ENCODE peak calls at places on chromosome 9, in nine cellular contexts. I is K562; T is NAMALWA; C is NCI-H1105; H is stimulated activated CD4-positive, alpha-beta T cell treated with anti-CD3 and anti-CD28 coated beads, Interleukin-4, amount 100 ng/mL, for 24 hours; P is natural killer cell; R is OCI-M1; A is stimulated activated CD8-positive, alpha-beta memory T cell treated with anti-CD3 and anti-CD28 coated beads, Interleukin-4, amount 100 ng/mL, for 4 hours; O is epithelial cell of esophagus. B is an unnamed sample.

GRCh38 chr9:110258671-110259070 is 2.4 kb upstream of the TXN start:
- DNase-seq in I (no peak), T (no peak), C (no peak), H (no peak), P (no peak), R (no peak), A (no peak), O (no peak), B (no peak)

GRCh38 chr9:89096807-89097206 is 81.8 kb downstream of the SHC3 start:
- DNase-seq in I (no peak), T (no peak), C (no peak), H (no peak), P (no peak), R (no peak), A (no peak), O (no peak), B (no peak)

GRCh38 chr9:105313238-105313637 is 68.8 kb downstream of the SLC44A1 start:
- DNase-seq in I (no peak), T (no peak), C (no peak), H (no peak), P (no peak), R (no peak), A (no peak), O (no peak), B (no peak)

GRCh38 chr9:113446323-113446740 is 17.2 kb upstream of the RGS3 start:
- DNase-seq in I (peak), T (peak), C (peak), H (peak), P (no peak), R (peak), A (no peak), O (peak), B (no peak)

GRCh38 chr9:79489241-79490000 is 82.3 kb upstream of the TLE4 start:
- DNase-seq in I (no peak), T (no peak), C (no peak), H (no peak), P (no peak), R (peak), A (no peak), O (peak), B (no peak)

GRCh38 chr9:6794936-6795335 is 37.2 kb downstream of the KDM4C start:
- DNase-seq in I (no peak), T (no peak), C (no peak), H (no peak), P (no peak), R (no peak), A (no peak), O (no peak), B (no peak)

GRCh38 chr9:86660146-86660545 is 287.2 kb downstream of the GAS1 start:
- DNase-seq in I (no peak), T (no peak), C (no peak), H (no peak), P (no peak), R (no peak), A (no peak), O (peak), B (no peak)

GRCh38 chr9:93118863-93119702 is 15.0 kb downstream of the NINJ1 start:
- DNase-seq in I (no peak), T (no peak), C (no peak), H (no peak), P (peak), R (no peak), A (no peak), O (no peak), B (no peak)

GRCh38 chr9:131915181-131915580 is 164.5 kb downstream of the MED27 start:
- DNase-seq in I (no peak), T (no peak), C (no peak), H (no peak), P (no peak), R (no peak), A (no peak), O (peak), B (no peak)

GRCh38 chr9:83992407-83992806 is 11.8 kb downstream of the RMI1 start:
- DNase-seq in I (peak), T (no peak), C (no peak), H (no peak), P (no peak), R (peak), A (no peak), O (peak), B (no peak)

GRCh38 chr9:38006981-38007380 is 62.0 kb downstream of the SHB start:
- DNase-seq in I (no peak), T (no peak), C (no peak), H (no peak), P (no peak), R (no peak), A (no peak), O (no peak), B (no peak)

GRCh38 chr9:129240581-129241211 is 62.6 kb upstream of the IER5L start:
- DNase-seq in I (no peak), T (no peak), C (no peak), H (no peak), P (no peak), R (no peak), A (no peak), O (no peak), B (no peak)

GRCh38 chr9:34579097-34579818 is 10.3 kb downstream of the CNTFR start:
- DNase-seq in I (no peak), T (no peak), C (peak), H (no peak), P (no peak), R (no peak), A (no peak), O (no peak), B (no peak)

GRCh38 chr9:4508246-4508906 is 18.1 kb downstream of the SLC1A1 start:
- DNase-seq in I (no peak), T (no peak), C (no peak), H (no peak), P (no peak), R (no peak), A (no peak), O (peak), B (no peak)

GRCh38 chr9:129604056-129604765 is 16.7 kb downstream of the C9orf50 start:
- DNase-seq in I (no peak), T (no peak), C (no peak), H (no peak), P (no peak), R (no peak), A (no peak), O (no peak), B (no peak)

GRCh38 chr9:86405926-86406325 is 51.7 kb upstream of the TUT7 start:
- DNase-seq in I (no peak), T (no peak), C (no peak), H (peak), P (no peak), R (peak), A (no peak), O (peak), B (no peak)

GRCh38 chr9:113541019-113541900 is 77.7 kb downstream of the RGS3 start:
- DNase-seq in I (peak), T (peak), C (no peak), H (no peak), P (no peak), R (peak), A (no peak), O (peak), B (no peak)

GRCh38 chr9:33378121-33378795 is 24.1 kb downstream of the AQP7 start:
- DNase-seq in I (no peak), T (no peak), C (no peak), H (no peak), P (no peak), R (no peak), A (no peak), O (no peak), B (no peak)

GRCh38 chr9:112268421-112268820 is 65.0 kb downstream of the PTBP3 start:
- DNase-seq in I (no peak), T (no peak), C (no peak), H (no peak), P (no peak), R (no peak), A (no peak), O (no peak), B (no peak)

GRCh38 chr9:6910032-6910431 is 152.3 kb downstream of the KDM4C start:
- DNase-seq in I (peak), T (peak), C (no peak), H (no peak), P (no peak), R (peak), A (no peak), O (no peak), B (no peak)

B was measured in CMK.